ENCODE peak calls at places on chromosome X, in ten cellular contexts. D is MM.1S; X is sciatic nerve; R is AG08396; K is activated CD8-positive, alpha-beta memory T cell treated with anti-CD3 and anti-CD28 coated beads for 48 hours; P is Calu3; Y is AG09319; M is fibroblast of the aortic adventitia; T is lower leg skin; H is body of pancreas. B is an unnamed sample.

GRCh38 chrX:42241421-42241820 is 318.1 kb upstream of the CASK start:
- DNase-seq in T (no peak), X (no peak), Y (no peak), M (no peak), K (no peak), D (no peak), R (no peak), H (no peak), P (no peak), B (no peak)

GRCh38 chrX:8743126-8743732 is 11.3 kb upstream of the ANOS1 start:
- DNase-seq in R (peak; percentile 52), P (peak; percentile 76), X (peak; percentile 77), M (peak; percentile 9), D (peak; percentile 51), T (peak; percentile 88), K (no peak), Y (no peak), H (peak; percentile 62), B (peak; percentile 34)

GRCh38 chrX:21926116-21926515 is 14.4 kb upstream of the SMS start:
- DNase-seq in T (no peak), Y (no peak), M (peak; percentile 69), H (no peak), P (no peak), D (peak; percentile 14), R (no peak), X (no peak), K (no peak), B (no peak)

GRCh38 chrX:22345884-22346283 is 73.2 kb downstream of the CBLL2 start:
- DNase-seq in K (no peak), Y (no peak), P (no peak), T (no peak), H (no peak), D (no peak), X (no peak), M (no peak), R (no peak), B (no peak)

GRCh38 chrX:54358424-54359211 is 772 bp upstream of the WNK3 start:
- DNase-seq in T (no peak), R (no peak), H (peak; percentile 44), P (no peak), X (peak; percentile 73), D (no peak), M (peak; percentile 3), Y (no peak), K (no peak), B (peak; percentile 6)

GRCh38 chrX:24479924-24480722 is 15.0 kb downstream of the PDK3 start:
- DNase-seq in T (no peak), X (no peak), K (peak; percentile 25), M (no peak), H (no peak), R (no peak), D (peak; percentile 86), P (peak; percentile 47), Y (no peak), B (peak; percentile 52)

GRCh38 chrX:12463873-12464272 is 325.6 kb downstream of the FRMPD4 start:
- DNase-seq in P (no peak), M (no peak), D (no peak), T (no peak), H (no peak), R (no peak), X (no peak), Y (no peak), K (no peak), B (no peak)

GRCh38 chrX:155215443-155216178 is 649 bp upstream of the VBP1 start:
- DNase-seq in P (no peak), R (no peak), D (no peak), Y (no peak), K (no peak), M (no peak), X (peak; percentile 57), T (no peak), H (no peak), B (no peak)

GRCh38 chrX:130637591-130637990 is 235.8 kb downstream of the RBMX2 start:
- DNase-seq in T (no peak), K (no peak), D (no peak), P (no peak), R (peak; percentile 13), Y (no peak), H (no peak), X (no peak), M (peak; percentile 31), B (no peak)

GRCh38 chrX:26851981-26852380 is 611.2 kb downstream of the PPP4R3C start:
- DNase-seq in D (peak; percentile 9), X (no peak), T (no peak), M (peak; percentile 21), Y (no peak), P (peak; percentile 2), K (no peak), H (no peak), R (no peak), B (no peak)

GRCh38 chrX:16484338-16484737 is 165.6 kb upstream of the S100G start:
- DNase-seq in M (peak; percentile 89), T (no peak), Y (peak; percentile 37), R (peak; percentile 71), H (no peak), X (no peak), D (no peak), P (peak; percentile 40), K (no peak), B (no peak)

GRCh38 chrX:53654378-53654777 is 32.1 kb downstream of the HUWE1 start:
- DNase-seq in H (no peak), Y (no peak), K (no peak), R (no peak), T (no peak), D (no peak), M (no peak), P (no peak), X (no peak), B (no peak)

GRCh38 chrX:13093489-13094140 is 49.2 kb upstream of the FAM9C start:
- DNase-seq in T (no peak), R (no peak), D (no peak), P (no peak), M (no peak), Y (no peak), H (no peak), X (no peak), K (no peak), B (no peak)

GRCh38 chrX:115560211-115560977 is 580 bp upstream of the PLS3 start:
- DNase-seq in T (no peak), X (no peak), D (no peak), R (peak; percentile 14), Y (no peak), M (peak; percentile 71), K (no peak), H (peak; percentile 34), P (peak; percentile 76), B (no peak)

GRCh38 chrX:15790766-15791380 is 589 bp downstream of the ZRSR2 start:
- DNase-seq in H (no peak), M (peak; percentile 25), T (no peak), K (no peak), D (no peak), Y (no peak), P (no peak), R (no peak), X (no peak), B (no peak)

GRCh38 chrX:9745417-9746115 is 20.1 kb downstream of the GPR143 start:
- DNase-seq in P (no peak), D (no peak), Y (no peak), X (no peak), K (no peak), R (no peak), H (no peak), T (no peak), M (peak; percentile 48), B (no peak)

GRCh38 chrX:154751669-154752271 is 893 bp upstream of the GAB3 start:
- DNase-seq in H (no peak), K (no peak), X (no peak), D (no peak), T (no peak), R (no peak), Y (no peak), P (no peak), M (no peak), B (no peak)

GRCh38 chrX:36908801-36909403 is 99.3 kb upstream of the FAM47C start:
- DNase-seq in Y (peak; percentile 2), M (peak; percentile 31), X (no peak), P (no peak), H (no peak), T (no peak), D (peak; percentile 21), R (peak; percentile 18), K (no peak), B (no peak)

GRCh38 chrX:109635151-109635550 is 10.2 kb upstream of the KCNE5 start:
- DNase-seq in H (no peak), K (no peak), Y (no peak), M (peak; percentile 16), T (no peak), X (no peak), P (peak; percentile 5), D (peak; percentile 38), R (peak; percentile 33), B (no peak)

GRCh38 chrX:68838571-68838910 is 9.7 kb downstream of the EFNB1 start:
- DNase-seq in M (no peak), X (peak; percentile 41), K (no peak), R (no peak), H (no peak), D (no peak), P (no peak), T (peak; percentile 73), Y (no peak), B (no peak)

GRCh38 chrX:123267220-123267619 is 83.1 kb downstream of the GRIA3 start:
- DNase-seq in D (no peak), H (no peak), Y (no peak), T (no peak), K (no peak), R (peak; percentile 6), X (no peak), M (peak; percentile 83), P (no peak), B (no peak)